ENCODE peak calls at places on chromosomes 16 and 17, in nine cellular contexts. A, Y, S, D, M, W, N, O and U are unnamed samples. For H3K9me3, the result is how much of the 10 kb centered on the place peaks cover.

GRCh38 chr16:4801051-4801961 is 1.1 kb downstream of the ROGDI start:
- DNase-seq in W (no peak), M (no peak), Y (no peak), A (no peak), O (no peak), N (no peak), S (no peak), D (no peak), U (no peak)

GRCh38 chr17:79192503-79193500 is 118.2 kb downstream of the ENGASE start:
- DNase-seq in M (no peak), O (no peak), S (no peak), A (no peak), W (no peak), N (peak), Y (peak), D (no peak), U (no peak)

GRCh38 chr16:21101631-21102420 is 48.8 kb downstream of the DNAH3 start:
- DNase-seq in Y (peak), A (no peak), M (no peak), W (no peak), D (no peak), O (peak), S (peak), N (peak), U (no peak)

GRCh38 chr17:78263063-78263735 is 31.8 kb downstream of the TMEM235 start:
- DNase-seq in M (peak), N (peak), A (no peak), S (peak), Y (peak), D (peak), O (peak), W (peak), U (no peak)

GRCh38 chr17:41618341-41619161 is 5.8 kb downstream of the KRT17 start:
- DNase-seq in N (no peak), O (no peak), W (no peak), Y (no peak), D (no peak), A (no peak), M (no peak), S (no peak), U (no peak)

GRCh38 chr16:56226840-56227525 is 35.7 kb downstream of the GNAO1 start:
- DNase-seq in S (no peak), A (no peak), D (no peak), W (no peak), Y (no peak), M (no peak), O (no peak), N (no peak), U (no peak)

GRCh38 chr17:79064026-79064425 is 10.6 kb upstream of the ENGASE start:
- DNase-seq in A (no peak), O (no peak), D (no peak), S (no peak), W (no peak), Y (peak), M (no peak), N (peak), U (no peak)

GRCh38 chr17:43226393-43226792 is 2.0 kb downstream of the CCDC200 start:
- DNase-seq in S (no peak), M (no peak), D (peak), W (no peak), A (no peak), N (no peak), Y (no peak), O (no peak), U (no peak)

GRCh38 chr16:17032332-17032731 is 438.4 kb downstream of the XYLT1 start:
- DNase-seq in N (no peak), W (no peak), S (no peak), A (no peak), Y (no peak), D (no peak), M (no peak), O (no peak), U (no peak)

GRCh38 chr17:30290696-30291570 is 811 bp downstream of the BLMH start:
- DNase-seq in M (peak), D (peak), W (peak), N (peak), O (peak), A (peak), S (peak), Y (peak), U (no peak)

GRCh38 chr17:16953347-16953746 is 18.6 kb downstream of the TNFRSF13B start:
- DNase-seq in A (no peak), N (no peak), Y (no peak), D (no peak), S (no peak), M (no peak), W (no peak), O (no peak), U (no peak)

GRCh38 chr17:56185491-56185890 is 32.2 kb downstream of the ANKFN1 start:
- DNase-seq in M (no peak), S (no peak), W (no peak), O (no peak), A (no peak), N (no peak), D (no peak), Y (no peak), U (no peak)

GRCh38 chr16:85360323-85361277 is 248.3 kb upstream of the CIBAR2 start:
- DNase-seq in S (peak), A (peak), D (peak), O (no peak), W (peak), Y (peak), N (no peak), M (peak), U (no peak)

GRCh38 chr17:13114601-13115024 is 96.8 kb upstream of the ELAC2 start:
- DNase-seq in D (no peak), Y (peak), A (no peak), N (peak), O (peak), M (no peak), S (peak), W (no peak), U (no peak)

GRCh38 chr16:35557731-35558130 is 2098.3 kb downstream of the TP53TG3F start:
- DNase-seq in O (no peak), N (no peak), D (no peak), M (no peak), S (no peak), A (no peak), W (no peak), Y (no peak), U (no peak)

GRCh38 chr16:35552763-35553162 is 2093.4 kb downstream of the TP53TG3F start:
- DNase-seq in O (no peak), S (no peak), D (no peak), Y (no peak), W (no peak), A (no peak), M (no peak), N (no peak), U (no peak)
- H3K9me3 ChIP-seq in O (under half), S (under half), D (under half), Y (under half), W (under half), A (under half), M (under half), N (under half), U (under half)

DNA sequence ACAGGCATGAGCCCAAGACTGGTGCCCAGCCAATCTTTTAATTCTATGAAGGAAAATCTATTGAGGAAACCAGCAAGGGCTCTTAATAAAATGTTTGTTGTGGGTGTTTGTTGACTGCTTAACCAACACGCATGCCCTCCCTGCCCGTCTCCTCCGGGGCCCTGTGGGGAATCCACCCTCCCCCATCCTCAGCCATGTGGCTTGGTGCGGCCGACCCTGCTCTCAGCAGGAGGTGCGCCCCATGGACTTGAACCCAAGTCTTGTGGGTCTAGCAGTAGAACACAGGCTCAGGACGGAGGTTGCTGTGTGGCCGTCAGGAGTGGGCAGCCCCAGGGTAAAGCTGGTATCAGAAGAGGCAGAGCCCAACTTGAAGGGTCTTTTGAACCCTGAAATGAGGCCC is 45.1 kb upstream of the MLYCD start:
- DNase-seq in W (no peak), D (no peak), M (no peak), A (no peak), O (no peak), Y (no peak), N (no peak), S (no peak), U (no peak)
- H3K9me3 ChIP-seq in W (under half), D (under half), M (under half), A (under half), O (under half), Y (under half), N (under half), S (under half), U (under half)

GRCh38 chr16:3408561-3409197 is 7.7 kb downstream of the ZNF174 start:
- DNase-seq in A (no peak), D (no peak), S (no peak), O (no peak), Y (no peak), W (no peak), N (no peak), M (no peak), U (no peak)
- H3K9me3 ChIP-seq in A (under half), D (under half), S (under half), O (half or more), Y (under half), W (half or more), N (under half), M (half or more), U (under half)

DNA sequence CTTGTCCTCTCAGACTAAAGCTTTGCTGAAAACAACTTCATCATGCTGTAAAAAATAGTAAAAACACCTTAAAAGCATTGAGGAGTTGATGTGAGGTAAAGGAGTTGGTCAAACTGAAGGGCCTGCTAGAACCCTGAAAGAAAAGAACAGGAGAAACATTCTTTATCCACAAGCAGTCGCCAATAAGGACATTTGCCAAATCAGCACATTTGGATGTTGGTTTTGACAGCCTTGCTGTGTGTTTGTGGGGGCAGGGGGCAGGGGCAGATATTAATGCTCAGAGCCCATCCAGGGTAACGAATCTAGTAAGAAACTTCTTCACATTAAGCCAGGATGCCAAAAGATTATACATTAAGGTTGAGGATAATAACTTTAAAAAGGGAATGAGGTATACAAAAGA is 399.9 kb upstream of the ZFHX3 start:
- DNase-seq in O (no peak), D (no peak), Y (no peak), A (no peak), M (no peak), S (no peak), W (no peak), N (no peak), U (no peak)
- H3K9me3 ChIP-seq in O (under half), D (under half), Y (under half), A (under half), M (under half), S (under half), W (under half), N (under half), U (under half)

DNA sequence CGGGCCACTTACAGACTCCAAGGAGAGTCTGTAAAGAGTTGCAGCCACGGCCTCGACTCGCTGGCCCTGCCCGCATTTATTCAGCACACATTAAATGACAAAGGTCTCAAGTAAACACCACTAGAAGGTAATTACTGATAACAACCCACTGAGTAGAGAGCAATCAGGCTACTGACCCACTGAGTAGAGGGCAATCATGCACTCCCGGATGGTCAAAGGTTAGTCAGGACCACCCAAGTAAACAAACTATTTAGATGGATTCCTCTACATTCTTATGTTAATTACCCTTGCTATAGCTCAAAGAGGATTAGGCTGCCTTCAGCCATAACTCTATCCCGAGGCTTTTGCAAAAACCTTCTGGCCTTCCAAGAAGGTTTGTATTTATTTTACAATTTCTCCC is 30.7 kb upstream of the ZNF267 start:
- DNase-seq in D (no peak), A (no peak), S (no peak), Y (no peak), M (no peak), N (no peak), W (no peak), O (no peak), U (no peak)
- H3K9me3 ChIP-seq in D (under half), A (under half), S (under half), Y (under half), M (under half), N (under half), W (under half), O (under half), U (under half)

GRCh38 chr17:22305356-22306071 is 613.2 kb downstream of the KCNJ18 start:
- DNase-seq in W (no peak), M (no peak), A (no peak), D (no peak), O (no peak), Y (no peak), S (no peak), N (no peak), U (no peak)
- H3K9me3 ChIP-seq in W (under half), M (under half), A (under half), D (under half), O (under half), Y (under half), S (under half), N (under half), U (under half)